ENCODE peak calls at places on chromosomes 3 and 15, in seven cellular contexts. One of them, this sample, is unnamed.

GRCh38 chr15:60787737-60788513 is 309.0 kb upstream of the ICE2 start:
- DNase-seq in GM12878: no peak
- DNase-seq in H1: no peak
- DNase-seq in HepG2: no peak
- DNase-seq in A549: peak
- DNase-seq in K562: peak
- DNase-seq in SK-N-SH: no peak
- DNase-seq in this sample: no peak

GRCh38 chr3:56309465-56309864 is 158.8 kb downstream of the ERC2 start:
- DNase-seq in H1: no peak
- DNase-seq in HepG2: no peak
- DNase-seq in A549: no peak
- DNase-seq in SK-N-SH: no peak
- DNase-seq in K562: no peak
- DNase-seq in GM12878: no peak
- DNase-seq in this sample: no peak

GRCh38 chr15:83991163-83991562 is 244.4 kb upstream of the GOLGA6L4 start:
- DNase-seq in SK-N-SH: no peak
- DNase-seq in A549: no peak
- DNase-seq in GM12878: no peak
- DNase-seq in K562: no peak
- DNase-seq in HepG2: no peak
- DNase-seq in H1: no peak
- DNase-seq in this sample: no peak

GRCh38 chr3:24523988-24524727 is 29.5 kb upstream of the THRB start:
- DNase-seq in H1: no peak
- DNase-seq in GM12878: no peak
- DNase-seq in K562: no peak
- DNase-seq in A549: no peak
- DNase-seq in SK-N-SH: no peak
- DNase-seq in HepG2: no peak
- DNase-seq in this sample: no peak

GRCh38 chr15:80002267-80002666 is 31.3 kb upstream of the BCL2A1 start:
- DNase-seq in HepG2: no peak
- DNase-seq in H1: no peak
- DNase-seq in A549: no peak
- DNase-seq in GM12878: no peak
- DNase-seq in K562: no peak
- DNase-seq in SK-N-SH: no peak
- DNase-seq in this sample: no peak

GRCh38 chr3:10753964-10754363 is 62.1 kb upstream of the SLC6A11 start:
- DNase-seq in HepG2: peak
- DNase-seq in K562: peak
- DNase-seq in H1: peak
- DNase-seq in A549: no peak
- DNase-seq in GM12878: no peak
- DNase-seq in SK-N-SH: no peak
- DNase-seq in this sample: peak

GRCh38 chr15:33005582-33005981 is 188.9 kb downstream of the FMN1 start:
- DNase-seq in HepG2: no peak
- DNase-seq in K562: no peak
- DNase-seq in SK-N-SH: no peak
- DNase-seq in GM12878: no peak
- DNase-seq in A549: no peak
- DNase-seq in H1: no peak
- DNase-seq in this sample: no peak

GRCh38 chr15:33154366-33155166 is 39.9 kb downstream of the FMN1 start:
- DNase-seq in HepG2: no peak
- DNase-seq in GM12878: no peak
- DNase-seq in A549: no peak
- DNase-seq in K562: no peak
- DNase-seq in H1: no peak
- DNase-seq in SK-N-SH: no peak
- DNase-seq in this sample: peak

GRCh38 chr15:92655178-92655995 is at the start of gene FAM174B:
- DNase-seq in SK-N-SH: peak
- DNase-seq in HepG2: no peak
- DNase-seq in H1: peak
- DNase-seq in K562: no peak
- DNase-seq in GM12878: no peak
- DNase-seq in A549: peak
- DNase-seq in this sample: no peak

GRCh38 chr15:89652666-89653065 is 2.6 kb downstream of the KIF7 start:
- DNase-seq in SK-N-SH: no peak
- DNase-seq in GM12878: no peak
- DNase-seq in H1: no peak
- DNase-seq in A549: no peak
- DNase-seq in HepG2: no peak
- DNase-seq in K562: no peak
- DNase-seq in this sample: no peak

GRCh38 chr3:104610730-104611652 is 755.7 kb upstream of the ALCAM start:
- DNase-seq in H1: no peak
- DNase-seq in GM12878: no peak
- DNase-seq in A549: no peak
- DNase-seq in SK-N-SH: no peak
- DNase-seq in K562: no peak
- DNase-seq in HepG2: no peak
- DNase-seq in this sample: no peak

GRCh38 chr15:62173215-62173614 is 8.1 kb upstream of the C2CD4B start:
- DNase-seq in H1: no peak
- DNase-seq in SK-N-SH: no peak
- DNase-seq in A549: no peak
- DNase-seq in K562: no peak
- DNase-seq in GM12878: no peak
- DNase-seq in HepG2: no peak
- DNase-seq in this sample: no peak

GRCh38 chr3:101603184-101603583 is 29.2 kb downstream of the PCNP start:
- DNase-seq in GM12878: no peak
- DNase-seq in SK-N-SH: no peak
- DNase-seq in A549: no peak
- DNase-seq in HepG2: no peak
- DNase-seq in H1: no peak
- DNase-seq in K562: no peak
- DNase-seq in this sample: no peak

GRCh38 chr15:75666823-75667501 is 19.2 kb downstream of the SNX33 start:
- DNase-seq in H1: no peak
- DNase-seq in SK-N-SH: no peak
- DNase-seq in A549: peak
- DNase-seq in GM12878: no peak
- DNase-seq in HepG2: peak
- DNase-seq in K562: no peak
- DNase-seq in this sample: peak

GRCh38 chr3:99430348-99431134 is 207.9 kb upstream of the COL8A1 start:
- DNase-seq in GM12878: no peak
- DNase-seq in H1: no peak
- DNase-seq in SK-N-SH: no peak
- DNase-seq in A549: no peak
- DNase-seq in K562: no peak
- DNase-seq in HepG2: no peak
- DNase-seq in this sample: peak

GRCh38 chr15:82903511-82903910 is 49.0 kb downstream of the HOMER2 start:
- DNase-seq in A549: no peak
- DNase-seq in HepG2: no peak
- DNase-seq in H1: peak
- DNase-seq in GM12878: no peak
- DNase-seq in K562: no peak
- DNase-seq in SK-N-SH: no peak
- DNase-seq in this sample: no peak

GRCh38 chr3:57093489-57093888 is 33.0 kb downstream of the SPATA12 start:
- DNase-seq in GM12878: no peak
- DNase-seq in H1: no peak
- DNase-seq in K562: no peak
- DNase-seq in SK-N-SH: no peak
- DNase-seq in HepG2: no peak
- DNase-seq in A549: no peak
- DNase-seq in this sample: no peak

GRCh38 chr3:122102191-122102935 is 47.2 kb downstream of the CD86 start:
- DNase-seq in HepG2: no peak
- DNase-seq in K562: no peak
- DNase-seq in H1: no peak
- DNase-seq in SK-N-SH: no peak
- DNase-seq in A549: no peak
- DNase-seq in GM12878: peak
- DNase-seq in this sample: no peak

GRCh38 chr15:68991723-68992122 is 22.8 kb upstream of the NOX5 start:
- DNase-seq in H1: no peak
- DNase-seq in A549: no peak
- DNase-seq in GM12878: no peak
- DNase-seq in SK-N-SH: peak
- DNase-seq in HepG2: no peak
- DNase-seq in K562: peak
- DNase-seq in this sample: peak

GRCh38 chr3:59754456-59754855 is 704.6 kb upstream of the CFAP20DC start:
- DNase-seq in A549: no peak
- DNase-seq in SK-N-SH: no peak
- DNase-seq in H1: no peak
- DNase-seq in GM12878: no peak
- DNase-seq in HepG2: no peak
- DNase-seq in K562: no peak
- DNase-seq in this sample: no peak

GRCh38 chr3:175716451-175716850 is 857.3 kb downstream of the NAALADL2 start:
- DNase-seq in GM12878: no peak
- DNase-seq in K562: no peak
- DNase-seq in H1: no peak
- DNase-seq in SK-N-SH: no peak
- DNase-seq in HepG2: no peak
- DNase-seq in A549: no peak
- DNase-seq in this sample: peak

GRCh38 chr3:11719406-11720219 is 75.9 kb upstream of the VGLL4 start:
- DNase-seq in K562: peak
- DNase-seq in GM12878: no peak
- DNase-seq in A549: peak
- DNase-seq in HepG2: peak
- DNase-seq in SK-N-SH: peak
- DNase-seq in H1: peak
- DNase-seq in this sample: peak

GRCh38 chr3:39154323-39155021 is 1.1 kb upstream of the CSRNP1 start:
- DNase-seq in H1: peak
- DNase-seq in K562: peak
- DNase-seq in SK-N-SH: no peak
- DNase-seq in GM12878: no peak
- DNase-seq in A549: peak
- DNase-seq in HepG2: peak
- DNase-seq in this sample: no peak

GRCh38 chr15:22908830-22909229 is 70.4 kb downstream of the NIPA2 start:
- DNase-seq in HepG2: no peak
- DNase-seq in H1: no peak
- DNase-seq in K562: no peak
- DNase-seq in GM12878: no peak
- DNase-seq in SK-N-SH: no peak
- DNase-seq in A549: no peak
- DNase-seq in this sample: no peak
- TF ChIP-seq RFX5 in HepG2: no peak
- TF ChIP-seq RFX5 in H1: no peak
- TF ChIP-seq RFX5 in K562: no peak
- TF ChIP-seq RFX5 in GM12878: no peak
- TF ChIP-seq RFX5 in SK-N-SH: no peak
- TF ChIP-seq RFX5 in A549: no peak
- TF ChIP-seq RFX5 in this sample: no peak

DNA sequence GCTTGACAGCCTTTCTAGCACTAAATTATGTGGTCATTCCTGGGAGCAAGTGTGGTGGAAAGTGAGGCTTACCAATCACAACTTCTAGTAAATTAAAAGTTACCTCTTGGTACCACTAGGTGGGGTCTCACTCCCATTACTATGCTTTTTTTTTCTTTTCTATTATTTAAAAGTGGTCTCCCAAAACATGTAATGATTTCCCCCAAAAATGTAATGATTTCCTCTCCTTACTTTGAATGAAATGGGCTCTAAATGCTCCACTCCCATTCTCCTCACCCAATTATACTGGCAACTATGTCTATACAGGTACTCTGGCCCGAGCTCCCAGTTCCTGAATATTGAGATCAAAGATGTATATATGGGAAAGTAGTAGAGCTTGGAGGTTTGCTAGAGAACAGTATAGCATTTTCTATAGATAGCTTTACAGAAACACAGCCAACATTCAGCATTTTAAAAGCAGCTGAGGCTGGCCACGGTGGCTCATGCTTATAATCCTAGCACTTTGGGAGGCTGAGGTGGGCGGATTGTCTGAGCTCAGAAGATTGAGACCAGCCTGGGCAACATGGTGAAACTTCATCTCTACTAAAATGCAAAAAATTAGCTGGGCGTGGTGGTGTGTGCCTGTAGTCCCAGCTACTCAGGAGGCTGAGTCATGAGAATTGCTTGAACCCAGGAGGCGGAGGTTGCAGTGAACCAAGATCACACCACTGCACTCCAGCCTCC is 70.9 kb downstream of the DCUN1D1 start:
- DNase-seq in SK-N-SH: peak
- DNase-seq in A549: peak
- DNase-seq in K562: peak
- DNase-seq in GM12878: no peak
- DNase-seq in HepG2: no peak
- DNase-seq in H1: no peak
- DNase-seq in this sample: no peak
- TF ChIP-seq RFX5 in SK-N-SH: no peak
- TF ChIP-seq RFX5 in A549: no peak
- TF ChIP-seq RFX5 in K562: no peak
- TF ChIP-seq RFX5 in GM12878: no peak
- TF ChIP-seq RFX5 in HepG2: no peak
- TF ChIP-seq RFX5 in H1: no peak
- TF ChIP-seq RFX5 in this sample: no peak

GRCh38 chr3:126357299-126358037 is at the start of gene KLF15:
- DNase-seq in HepG2: peak
- DNase-seq in K562: peak
- DNase-seq in SK-N-SH: peak
- DNase-seq in GM12878: no peak
- DNase-seq in A549: peak
- DNase-seq in H1: peak
- DNase-seq in this sample: peak
- TF ChIP-seq RFX5 in HepG2: no peak
- TF ChIP-seq RFX5 in K562: no peak
- TF ChIP-seq RFX5 in SK-N-SH: no peak
- TF ChIP-seq RFX5 in GM12878: no peak
- TF ChIP-seq RFX5 in A549: no peak
- TF ChIP-seq RFX5 in H1: no peak
- TF ChIP-seq RFX5 in this sample: no peak

GRCh38 chr3:71958533-71958932 is 173.6 kb upstream of the PROK2 start:
- DNase-seq in GM12878: no peak
- DNase-seq in K562: no peak
- DNase-seq in H1: no peak
- DNase-seq in A549: no peak
- DNase-seq in HepG2: no peak
- DNase-seq in SK-N-SH: no peak
- DNase-seq in this sample: no peak

GRCh38 chr3:71961378-71961777 is 176.4 kb upstream of the PROK2 start:
- DNase-seq in GM12878: no peak
- DNase-seq in K562: no peak
- DNase-seq in H1: no peak
- DNase-seq in A549: no peak
- DNase-seq in HepG2: no peak
- DNase-seq in SK-N-SH: no peak
- DNase-seq in this sample: no peak

GRCh38 chr3:71964170-71964569 is 179.2 kb upstream of the PROK2 start:
- DNase-seq in GM12878: no peak
- DNase-seq in K562: no peak
- DNase-seq in SK-N-SH: no peak
- DNase-seq in H1: no peak
- DNase-seq in A549: no peak
- DNase-seq in HepG2: no peak
- DNase-seq in this sample: no peak

GRCh38 chr3:71961891-71962290 is 176.9 kb upstream of the PROK2 start:
- DNase-seq in HepG2: no peak
- DNase-seq in SK-N-SH: no peak
- DNase-seq in GM12878: no peak
- DNase-seq in K562: no peak
- DNase-seq in A549: no peak
- DNase-seq in H1: no peak
- DNase-seq in this sample: no peak

GRCh38 chr3:71962561-71963240 is 177.8 kb upstream of the PROK2 start:
- DNase-seq in HepG2: no peak
- DNase-seq in SK-N-SH: no peak
- DNase-seq in A549: no peak
- DNase-seq in H1: no peak
- DNase-seq in K562: no peak
- DNase-seq in GM12878: no peak
- DNase-seq in this sample: peak
- TF ChIP-seq RFX5 in HepG2: no peak
- TF ChIP-seq RFX5 in SK-N-SH: no peak
- TF ChIP-seq RFX5 in A549: no peak
- TF ChIP-seq RFX5 in H1: no peak
- TF ChIP-seq RFX5 in K562: no peak
- TF ChIP-seq RFX5 in GM12878: no peak
- TF ChIP-seq RFX5 in this sample: no peak

This sample was measured in IMR-90.